ENCODE peak calls at places on chromosome 3, in four cellular contexts. X is B cell, J is fibroblast of lung, N is heart left ventricle. S is an unnamed sample.

GRCh38 chr3:39146083-39146501 is 7.3 kb downstream of the CSRNP1 start:
- DNase-seq in J (no peak), N (peak), X (no peak), S (no peak)

GRCh38 chr3:123344941-123345594 is 103.8 kb downstream of the ADCY5 start:
- DNase-seq in N (no peak), J (no peak), X (no peak), S (no peak)

GRCh38 chr3:15629860-15630597 is 28.5 kb downstream of the BTD start:
- DNase-seq in X (peak), J (peak), N (peak), S (no peak)

GRCh38 chr3:182364723-182365650 is 428.3 kb upstream of the ATP11B start:
- DNase-seq in X (no peak), N (no peak), J (no peak), S (no peak)

GRCh38 chr3:194755689-194756459 is 70.2 kb downstream of the FAM43A start:
- DNase-seq in X (no peak), N (no peak), J (no peak), S (no peak)

GRCh38 chr3:115084686-115085085 is 62.4 kb downstream of the ZBTB20 start:
- DNase-seq in N (no peak), J (no peak), X (no peak), S (no peak)

GRCh38 chr3:192188218-192188835 is 539.0 kb downstream of the FGF12 start:
- DNase-seq in N (peak), X (peak), J (peak), S (no peak)

GRCh38 chr3:106247902-106248684 is 379.3 kb upstream of the CBLB start:
- DNase-seq in J (no peak), N (no peak), X (no peak), S (no peak)

GRCh38 chr3:171346011-171346410 is 114.2 kb downstream of the TNIK start:
- DNase-seq in X (no peak), N (no peak), J (no peak), S (no peak)

GRCh38 chr3:66416556-66417304 is 84.1 kb downstream of the LRIG1 start:
- DNase-seq in J (no peak), N (no peak), X (no peak), S (no peak)

GRCh38 chr3:149771652-149772271 is 19.5 kb upstream of the COMMD2 start:
- DNase-seq in X (peak), J (peak), N (peak), S (no peak)

GRCh38 chr3:160245261-160245800 is 20.1 kb downstream of the C3orf80 start:
- DNase-seq in N (no peak), X (no peak), J (no peak), S (no peak)

GRCh38 chr3:189365609-189366564 is 194.1 kb downstream of the TPRG1 start:
- DNase-seq in J (no peak), X (no peak), N (no peak), S (no peak)
- TF ChIP-seq CTCF in J (no peak), X (no peak), N (no peak), S (no peak)

GRCh38 chr3:161449784-161450183 is 46.8 kb upstream of the OTOL1 start:
- DNase-seq in J (no peak), N (no peak), X (no peak), S (no peak)
- TF ChIP-seq CTCF in J (no peak), N (no peak), X (no peak), S (no peak)

DNA sequence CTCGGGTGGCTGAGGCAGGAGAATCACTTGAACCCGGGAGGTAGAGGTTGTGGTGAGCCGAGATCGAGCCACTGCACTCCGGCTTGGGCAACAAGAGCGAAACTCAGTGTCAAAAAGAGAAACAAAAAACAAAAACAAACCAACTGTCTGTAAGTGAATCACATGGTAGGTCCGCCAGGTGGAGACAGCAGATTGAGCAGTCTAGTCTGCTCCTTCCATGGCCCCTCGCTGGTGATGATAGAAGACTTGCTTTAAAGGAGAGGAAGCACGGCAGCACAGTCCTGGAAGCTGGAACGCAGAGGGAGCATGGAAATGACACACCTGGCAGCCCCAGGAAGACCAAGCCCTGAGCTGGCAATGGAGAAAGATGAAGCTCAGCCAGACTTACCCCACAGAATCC is 31.4 kb upstream of the MGLL start:
- DNase-seq in X (no peak), J (no peak), N (no peak), S (no peak)
- TF ChIP-seq CTCF in X (no peak), J (no peak), N (no peak), S (no peak)

DNA sequence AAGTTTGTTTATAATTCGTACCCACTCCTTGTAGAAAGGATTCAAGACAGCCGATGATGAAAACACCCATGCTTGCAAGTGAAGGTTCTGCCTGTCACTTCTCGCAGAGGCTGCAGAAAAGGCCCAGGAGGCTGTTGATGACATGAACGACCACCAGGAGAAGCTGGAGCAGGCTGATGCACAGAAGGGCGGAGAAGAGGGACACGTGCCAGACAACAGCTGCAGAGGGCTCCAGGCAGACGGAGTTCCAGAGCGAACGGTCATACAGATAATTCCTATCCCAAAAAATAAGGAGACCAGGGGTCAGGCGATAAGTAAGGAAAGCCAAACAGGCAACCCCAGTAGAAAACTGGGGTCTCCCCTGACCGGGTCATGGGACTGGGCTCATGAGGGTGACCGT is 5.7 kb upstream of the DYNLT2B start:
- DNase-seq in N (no peak), X (no peak), J (peak), S (no peak)
- TF ChIP-seq CTCF in N (no peak), X (no peak), J (peak), S (peak)

GRCh38 chr3:46860381-46861292 is 2.6 kb downstream of the MYL3 start:
- DNase-seq in X (no peak), N (peak), J (no peak), S (no peak)
- TF ChIP-seq CTCF in X (peak), N (peak), J (peak), S (peak)

GRCh38 chr3:70108072-70108471 is 108.5 kb downstream of the SAMMSON start:
- DNase-seq in N (no peak), X (no peak), J (peak), S (no peak)
- TF ChIP-seq CTCF in N (no peak), X (peak), J (peak), S (peak)

GRCh38 chr3:94331831-94332230 is 269.0 kb downstream of the NSUN3 start:
- DNase-seq in X (no peak), J (no peak), N (no peak), S (no peak)

GRCh38 chr3:94336076-94336741 is 273.3 kb downstream of the NSUN3 start:
- DNase-seq in N (no peak), J (peak), X (no peak), S (peak)
- TF ChIP-seq CTCF in N (no peak), J (peak), X (no peak), S (peak)

DNA sequence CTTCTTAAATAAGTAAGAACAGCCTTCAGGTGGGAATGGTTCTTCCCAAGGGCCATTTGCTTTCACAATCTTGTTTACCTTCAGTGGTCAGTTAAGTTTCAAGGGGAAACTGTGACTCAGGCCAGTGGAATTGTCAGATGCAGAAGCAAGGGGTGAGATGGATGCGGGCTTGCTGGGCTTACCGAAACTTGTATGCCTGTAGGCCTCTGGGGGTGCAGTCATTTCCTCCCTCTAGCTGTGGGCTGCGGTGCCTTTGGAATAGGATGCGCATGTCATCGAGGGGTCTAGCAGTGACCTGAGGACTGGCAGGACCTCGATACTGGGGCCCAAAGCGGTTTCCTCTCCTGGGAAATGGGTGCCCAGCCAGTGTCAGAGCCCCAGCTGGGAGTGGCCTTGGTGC is 121.6 kb downstream of the EEFSEC start:
- DNase-seq in J (peak), X (no peak), N (no peak), S (peak)
- TF ChIP-seq CTCF in J (no peak), X (no peak), N (no peak), S (peak)

S was measured in BJ.